ENCODE peak calls at places on chromosomes 11 and 22, in four cellular contexts. Q is stomach; R is fibroblast of lung; S is CD4-positive, alpha-beta memory T cell. B is an unnamed sample.

GRCh38 chr11:74121804-74122203 is 49.0 kb downstream of the C2CD3 start:
- DNase-seq in Q (no peak), R (no peak), S (no peak), B (no peak)

GRCh38 chr22:50218153-50218995 is 17.6 kb downstream of the SELENOO start:
- DNase-seq in Q (no peak), R (no peak), S (no peak), B (no peak)

GRCh38 chr11:117851852-117852251 is 24.6 kb downstream of the FXYD6 start:
- DNase-seq in Q (peak; percentile 13), R (no peak), S (no peak), B (no peak)

GRCh38 chr11:76825726-76826396 is 34.9 kb upstream of the ACER3 start:
- DNase-seq in Q (no peak), R (no peak), S (no peak), B (no peak)

GRCh38 chr11:20353829-20354434 is 9.6 kb upstream of the HTATIP2 start:
- DNase-seq in Q (peak; percentile 29), R (peak; percentile 51), S (peak; percentile 8), B (no peak)

GRCh38 chr11:64263021-64263946 is 12.0 kb downstream of the PLCB3 start:
- DNase-seq in Q (no peak), R (peak; percentile 56), S (no peak), B (no peak)

GRCh38 chr11:110431212-110432073 is 1.7 kb downstream of the FDX1 start:
- DNase-seq in Q (no peak), R (peak; percentile 39), S (peak; percentile 20), B (no peak)

GRCh38 chr11:86459002-86459385 is 84.3 kb downstream of the CCDC81 start:
- DNase-seq in Q (no peak), R (peak; percentile 46), S (no peak), B (no peak)

GRCh38 chr11:33384251-33384650 is 127.1 kb downstream of the HIPK3 start:
- DNase-seq in Q (no peak), R (no peak), S (no peak), B (no peak)

GRCh38 chr11:98110030-98110429 is 910.7 kb upstream of the CNTN5 start:
- DNase-seq in Q (no peak), R (no peak), S (no peak), B (no peak)

GRCh38 chr11:46377266-46377665 is 4.2 kb upstream of the MDK start:
- DNase-seq in Q (no peak), R (no peak), S (no peak), B (no peak)

GRCh38 chr11:16584569-16584968 is 153.9 kb upstream of the C11orf58 start:
- DNase-seq in Q (no peak), R (no peak), S (no peak), B (no peak)

GRCh38 chr11:114832532-114833125 is 154.3 kb downstream of the NXPE2 start:
- DNase-seq in Q (no peak), R (no peak), S (no peak), B (no peak)

GRCh38 chr11:8098361-8098760 is 17.4 kb downstream of the TUB start:
- DNase-seq in Q (peak; percentile 17), R (no peak), S (no peak), B (no peak)
- H3K9me3 ChIP-seq in Q (no peaks in the 10 kb centered on the region), R (no peaks in the 10 kb centered on the region), S (no peaks in the 10 kb centered on the region), B (no peaks in the 10 kb centered on the region)

GRCh38 chr22:48651981-48652538 is 1175.6 kb downstream of the BRD1 start:
- DNase-seq in Q (no peak), R (no peak), S (no peak), B (no peak)

GRCh38 chr22:48650323-48651035 is 1177.2 kb downstream of the BRD1 start:
- DNase-seq in Q (no peak), R (no peak), S (no peak), B (no peak)

GRCh38 chr22:48652796-48653195 is 1174.9 kb downstream of the BRD1 start:
- DNase-seq in Q (no peak), R (no peak), S (no peak), B (no peak)

GRCh38 chr22:48649466-48649865 is 1178.2 kb downstream of the BRD1 start:
- DNase-seq in Q (no peak), R (no peak), S (no peak), B (no peak)

GRCh38 chr22:48651036-48651890 is 1176.4 kb downstream of the BRD1 start:
- DNase-seq in Q (no peak), R (no peak), S (no peak), B (no peak)
- H3K9me3 ChIP-seq in Q (no peaks in the 10 kb centered on the region), R (no peaks in the 10 kb centered on the region), S (no peaks in the 10 kb centered on the region), B (no peaks in the 10 kb centered on the region)

GRCh38 chr22:48628891-48629559 is 1198.6 kb downstream of the BRD1 start:
- DNase-seq in Q (no peak), R (no peak), S (no peak), B (no peak)
- H3K9me3 ChIP-seq in Q (no peaks in the 10 kb centered on the region), R (no peaks in the 10 kb centered on the region), S (no peaks in the 10 kb centered on the region), B (no peaks in the 10 kb centered on the region)

DNA sequence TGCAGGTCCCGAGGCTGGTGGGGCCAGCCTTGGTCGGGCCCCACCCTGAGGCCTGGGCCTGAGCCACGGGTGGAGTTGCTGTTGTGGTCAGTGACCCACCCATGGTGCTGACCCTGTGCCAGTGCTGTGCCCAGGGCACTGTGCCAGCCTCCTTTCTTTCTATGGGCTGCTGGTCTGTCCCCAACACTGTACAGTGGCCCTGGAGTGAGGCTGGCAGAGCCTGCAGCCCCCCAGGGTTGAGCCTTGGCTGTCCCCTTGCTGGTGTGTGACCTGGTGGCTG is 1235.7 kb downstream of the BRD1 start:
- DNase-seq in Q (no peak), R (no peak), S (no peak), B (no peak)
- H3K9me3 ChIP-seq in Q (no peaks in the 10 kb centered on the region), R (no peaks in the 10 kb centered on the region), S (no peaks in the 10 kb centered on the region), B (no peaks in the 10 kb centered on the region)

GRCh38 chr11:2645779-2646118 is 54.0 kb downstream of the KCNQ1OT1 start:
- DNase-seq in Q (no peak), R (no peak), S (no peak), B (no peak)

GRCh38 chr11:2647953-2648352 is 51.8 kb downstream of the KCNQ1OT1 start:
- DNase-seq in Q (no peak), R (no peak), S (no peak), B (no peak)

GRCh38 chr11:2649400-2649799 is 50.4 kb downstream of the KCNQ1OT1 start:
- DNase-seq in Q (no peak), R (no peak), S (no peak), B (no peak)

GRCh38 chr11:2644844-2645778 is 54.7 kb downstream of the KCNQ1OT1 start:
- DNase-seq in Q (no peak), R (no peak), S (no peak), B (no peak)

DNA sequence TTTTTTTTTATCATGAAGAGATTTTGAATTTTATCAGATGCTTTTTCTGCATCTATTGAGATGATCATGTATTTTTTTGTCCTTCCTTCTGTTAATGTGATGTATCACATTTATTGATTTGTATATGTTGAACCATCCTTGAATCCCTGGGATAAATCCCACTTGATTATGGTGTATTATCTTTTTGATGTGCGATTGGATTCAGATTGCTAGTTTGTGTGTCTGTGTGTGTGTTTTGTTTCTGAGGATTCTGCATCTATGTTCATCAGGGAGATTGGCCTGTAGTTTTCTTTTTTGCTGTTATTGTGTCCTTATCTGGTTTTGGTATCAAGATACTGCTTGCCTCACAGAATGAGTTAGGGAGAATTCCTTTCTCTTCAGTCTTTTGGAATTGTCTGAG is 52.6 kb downstream of the KCNQ1OT1 start:
- DNase-seq in Q (no peak), R (no peak), S (no peak), B (no peak)
- H3K9me3 ChIP-seq in Q (peaks cover 20% of the 10 kb centered on the region), R (peaks cover 3% of the 10 kb centered on the region), S (no peaks in the 10 kb centered on the region), B (peaks cover 16% of the 10 kb centered on the region)

GRCh38 chr22:48836673-48837340 is 990.9 kb downstream of the BRD1 start:
- DNase-seq in Q (no peak), R (no peak), S (no peak), B (no peak)
- H3K9me3 ChIP-seq in Q (no peaks in the 10 kb centered on the region), R (peaks cover 7% of the 10 kb centered on the region), S (no peaks in the 10 kb centered on the region), B (no peaks in the 10 kb centered on the region)

DNA sequence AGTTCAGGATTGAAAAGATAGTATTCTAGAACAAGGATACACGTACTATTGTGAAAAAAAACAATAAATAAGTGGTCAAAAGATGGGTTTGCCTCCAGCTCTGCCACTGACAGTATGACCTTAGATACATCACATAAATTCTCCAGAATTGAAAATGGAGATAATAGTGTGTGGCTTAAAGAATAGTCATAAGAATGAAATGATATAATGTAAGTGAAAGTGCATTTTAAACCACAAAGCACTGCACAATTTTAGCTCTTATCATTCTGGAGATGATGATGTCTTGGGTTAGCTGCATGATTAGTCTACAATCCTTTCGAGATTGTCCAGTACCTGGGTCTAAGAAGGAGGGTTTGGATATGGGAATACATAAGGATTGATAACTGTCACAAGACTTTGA is 21.9 kb upstream of the CEP295 start:
- DNase-seq in Q (no peak), R (no peak), S (no peak), B (no peak)
- H3K9me3 ChIP-seq in Q (no peaks in the 10 kb centered on the region), R (no peaks in the 10 kb centered on the region), S (no peaks in the 10 kb centered on the region), B (no peaks in the 10 kb centered on the region)

GRCh38 chr22:47435204-47435487 is 672.7 kb downstream of the TBC1D22A start:
- DNase-seq in Q (no peak), R (no peak), S (no peak), B (no peak)
- H3K9me3 ChIP-seq in Q (no peaks in the 10 kb centered on the region), R (no peaks in the 10 kb centered on the region), S (no peaks in the 10 kb centered on the region), B (no peaks in the 10 kb centered on the region)

DNA sequence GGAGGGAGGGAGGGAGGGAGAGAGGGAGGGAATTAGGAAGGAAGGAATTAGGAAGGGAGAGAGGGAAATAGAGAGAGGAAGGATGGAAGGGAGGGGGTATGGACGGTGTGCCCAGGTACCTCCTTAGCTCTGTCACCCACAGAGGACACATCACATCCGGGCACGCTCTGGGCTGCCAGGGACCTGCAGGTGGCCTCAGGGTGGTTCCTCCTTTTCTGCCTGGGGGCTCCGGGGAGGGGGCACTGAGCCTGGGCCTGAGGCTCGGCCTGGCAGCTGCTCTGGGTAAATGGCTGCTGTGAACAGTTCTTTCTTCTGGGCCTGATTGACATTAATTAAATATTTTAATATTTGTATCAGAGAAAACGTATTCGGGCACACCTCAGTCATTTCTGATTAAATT is 733.5 kb downstream of the BRD1 start:
- DNase-seq in Q (no peak), R (no peak), S (no peak), B (no peak)
- H3K9me3 ChIP-seq in Q (no peaks in the 10 kb centered on the region), R (no peaks in the 10 kb centered on the region), S (no peaks in the 10 kb centered on the region), B (no peaks in the 10 kb centered on the region)

GRCh38 chr22:47474895-47475294 is 712.4 kb downstream of the TBC1D22A start:
- DNase-seq in Q (no peak), R (peak; percentile 91), S (no peak), B (no peak)
- H3K9me3 ChIP-seq in Q (no peaks in the 10 kb centered on the region), R (no peaks in the 10 kb centered on the region), S (no peaks in the 10 kb centered on the region), B (no peaks in the 10 kb centered on the region)